ENCODE peak calls at places on chromosomes 2 and 18, in ten cellular contexts. P is mammary epithelial cell, J is endodermal cell, D is stomach, K is right atrium auricular region, F is cardiac muscle cell, L is heart left ventricle, A is lung, X is K562, H is upper lobe of right lung. S is an unnamed sample. For H3K27me3 and H3K36me3, the result is how much of the 10 kb centered on the place peaks cover.

GRCh38 chr18:33231474-33232317 is 208.8 kb downstream of the CCDC178 start:
- DNase-seq in P (peak), J (peak), D (peak), K (peak), F (peak), L (peak), A (peak), X (peak), H (peak), S (peak)

GRCh38 chr2:12169060-12169406 is 422.6 kb downstream of the LPIN1 start:
- DNase-seq in P (peak), J (no peak), D (no peak), K (no peak), F (peak), L (no peak), A (no peak), X (peak), H (no peak), S (peak)

GRCh38 chr2:72934683-72935610 is 17.6 kb downstream of the EMX1 start:
- DNase-seq in P (peak), J (peak), D (peak), K (no peak), F (peak), L (no peak), A (no peak), X (peak), H (peak), S (no peak)

GRCh38 chr2:165164201-165164600 is 39.6 kb downstream of the SCN3A start:
- DNase-seq in P (no peak), J (no peak), D (no peak), K (no peak), F (no peak), L (no peak), A (no peak), X (no peak), H (no peak), S (no peak)

GRCh38 chr2:133390151-133390550 is 178.1 kb downstream of the NCKAP5 start:
- DNase-seq in P (peak), J (no peak), D (no peak), K (no peak), F (no peak), L (no peak), A (no peak), X (no peak), H (no peak), S (peak)

GRCh38 chr2:215950009-215950408 is 63.3 kb downstream of the MREG start:
- DNase-seq in P (peak), J (no peak), D (no peak), K (no peak), F (peak), L (no peak), A (no peak), X (no peak), H (no peak), S (no peak)

GRCh38 chr2:10873790-10874437 is 37.8 kb upstream of the KCNF1 start:
- DNase-seq in P (no peak), J (peak), D (no peak), K (peak), F (no peak), L (peak), A (no peak), X (no peak), H (no peak), S (no peak)

GRCh38 chr2:18566145-18566544 is 5.7 kb upstream of the RDH14 start:
- DNase-seq in P (no peak), J (no peak), D (no peak), K (no peak), F (no peak), L (no peak), A (no peak), X (no peak), H (no peak), S (no peak)

GRCh38 chr2:111667542-111668273 is 216.3 kb downstream of the ANAPC1 start:
- DNase-seq in P (peak), J (peak), D (peak), K (peak), F (peak), L (peak), A (peak), X (no peak), H (no peak), S (no peak)

GRCh38 chr2:181574321-181574720 is 82.6 kb downstream of the CERKL start:
- DNase-seq in P (no peak), J (peak), D (no peak), K (no peak), F (no peak), L (no peak), A (no peak), X (no peak), H (no peak), S (no peak)

GRCh38 chr2:205696541-205697441 is 14.5 kb downstream of the NRP2 start:
- DNase-seq in P (no peak), J (peak), D (no peak), K (no peak), F (no peak), L (no peak), A (no peak), X (no peak), H (no peak), S (no peak)

GRCh38 chr18:68035709-68036522 is 519.4 kb upstream of the DSEL start:
- DNase-seq in P (no peak), J (no peak), D (no peak), K (no peak), F (no peak), L (peak), A (no peak), X (no peak), H (no peak), S (peak)

GRCh38 chr2:201698588-201699226 is at the start of gene MPP4:
- DNase-seq in P (peak), J (no peak), D (no peak), K (no peak), F (no peak), L (no peak), A (no peak), X (no peak), H (no peak), S (peak)

GRCh38 chr2:237896507-237896892 is 37.1 kb downstream of the RAMP1 start:
- DNase-seq in P (no peak), J (peak), D (no peak), K (no peak), F (no peak), L (no peak), A (no peak), X (no peak), H (no peak), S (no peak)

GRCh38 chr2:160042054-160042453 is 20.4 kb downstream of the PLA2R1 start:
- DNase-seq in P (no peak), J (no peak), D (no peak), K (no peak), F (no peak), L (no peak), A (no peak), X (no peak), H (no peak), S (no peak)

GRCh38 chr2:73979021-73979420 is 5.7 kb upstream of the TET3 start:
- DNase-seq in P (no peak), J (peak), D (no peak), K (no peak), F (no peak), L (no peak), A (no peak), X (no peak), H (no peak), S (no peak)

GRCh38 chr2:161090401-161090800 is 69.8 kb upstream of the TANK start:
- DNase-seq in P (no peak), J (no peak), D (peak), K (no peak), F (no peak), L (no peak), A (no peak), X (no peak), H (no peak), S (no peak)

GRCh38 chr2:8994386-8994785 is 9.1 kb downstream of the MBOAT2 start:
- DNase-seq in P (no peak), J (no peak), D (no peak), K (no peak), F (no peak), L (no peak), A (no peak), X (no peak), H (no peak), S (no peak)

GRCh38 chr2:45962522-45962921 is 311.0 kb downstream of the PRKCE start:
- DNase-seq in P (no peak), J (no peak), D (peak), K (peak), F (no peak), L (peak), A (peak), X (no peak), H (peak), S (peak)

GRCh38 chr2:148135705-148136104 is 114.8 kb downstream of the MBD5 start:
- DNase-seq in P (no peak), J (no peak), D (no peak), K (no peak), F (no peak), L (no peak), A (no peak), X (no peak), H (no peak), S (no peak)

GRCh38 chr2:159584796-159585195 is 31.6 kb downstream of the BAZ2B start:
- DNase-seq in P (no peak), J (no peak), D (no peak), K (no peak), F (no peak), L (no peak), A (no peak), X (no peak), H (no peak), S (no peak)

GRCh38 chr18:43236921-43237320 is 40.4 kb downstream of the SYT4 start:
- DNase-seq in P (peak), J (peak), D (no peak), K (no peak), F (no peak), L (no peak), A (no peak), X (no peak), H (no peak), S (no peak)

GRCh38 chr2:239271471-239272255 is 129.2 kb downstream of the HDAC4 start:
- DNase-seq in P (no peak), J (no peak), D (peak), K (no peak), F (no peak), L (no peak), A (no peak), X (no peak), H (no peak), S (peak)

GRCh38 chr2:34570266-34570872 is 971.3 kb upstream of the FAM98A start:
- DNase-seq in P (peak), J (peak), D (peak), K (no peak), F (peak), L (no peak), A (no peak), X (no peak), H (no peak), S (no peak)

GRCh38 chr18:58668211-58668610 is 3.1 kb upstream of the MALT1 start:
- DNase-seq in P (peak), J (no peak), D (no peak), K (no peak), F (no peak), L (no peak), A (no peak), X (no peak), H (no peak), S (no peak)

GRCh38 chr2:204012081-204012653 is 75.6 kb downstream of the ICOS start:
- DNase-seq in P (peak), J (no peak), D (peak), K (no peak), F (no peak), L (no peak), A (peak), X (no peak), H (no peak), S (no peak)

GRCh38 chr2:174560737-174561136 is 36.9 kb downstream of the WIPF1 start:
- DNase-seq in P (no peak), J (no peak), D (no peak), K (no peak), F (no peak), L (no peak), A (no peak), X (no peak), H (no peak), S (no peak)

GRCh38 chr2:219998099-219998498 is 370.7 kb downstream of the SLC4A3 start:
- DNase-seq in P (no peak), J (peak), D (no peak), K (no peak), F (no peak), L (no peak), A (no peak), X (no peak), H (no peak), S (no peak)

GRCh38 chr2:6832556-6832955 is 33.2 kb downstream of the CMPK2 start:
- DNase-seq in P (no peak), J (no peak), D (no peak), K (no peak), F (no peak), L (no peak), A (no peak), X (no peak), H (no peak), S (no peak)

GRCh38 chr2:117921520-117921919 is 92.3 kb downstream of the CCDC93 start:
- DNase-seq in P (no peak), J (no peak), D (no peak), K (no peak), F (no peak), L (no peak), A (no peak), X (no peak), H (no peak), S (no peak)

GRCh38 chr2:134502090-134502487 is 216.7 kb downstream of the TMEM163 start:
- DNase-seq in P (no peak), J (no peak), D (no peak), K (no peak), F (no peak), L (no peak), A (no peak), X (no peak), H (no peak), S (no peak)

GRCh38 chr18:9575558-9575957 is 38.8 kb downstream of the PPP4R1 start:
- DNase-seq in P (peak), J (peak), D (peak), K (peak), F (peak), L (peak), A (peak), X (peak), H (peak), S (peak)

DNA sequence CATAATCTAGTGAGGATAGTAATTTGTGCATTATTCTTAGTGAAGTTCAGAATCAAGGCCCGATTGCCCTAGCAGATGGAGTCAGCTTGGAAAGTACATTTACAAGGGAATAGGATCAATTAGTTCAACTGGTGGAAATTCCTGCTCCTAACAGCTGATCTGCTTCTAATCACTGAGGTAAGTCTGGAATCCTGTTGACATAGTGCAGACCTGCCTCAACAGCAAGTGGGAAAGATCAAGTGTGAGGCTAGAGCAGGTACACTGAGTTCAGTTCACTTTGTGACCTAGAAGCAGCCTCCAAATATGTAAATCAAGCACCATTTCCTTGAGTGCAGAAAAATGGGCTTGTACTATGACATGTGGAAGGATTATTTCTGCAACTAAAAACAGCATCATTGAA is 111.2 kb upstream of the NOSTRIN start:
- DNase-seq in P (no peak), J (no peak), D (peak), K (no peak), F (peak), L (no peak), A (no peak), X (no peak), H (no peak), S (no peak)
- H3K27me3 ChIP-seq in P (under half), J (under half), D (under half), K (under half), F (under half), L (under half), A (under half), X (under half), H (under half), S (under half)

DNA sequence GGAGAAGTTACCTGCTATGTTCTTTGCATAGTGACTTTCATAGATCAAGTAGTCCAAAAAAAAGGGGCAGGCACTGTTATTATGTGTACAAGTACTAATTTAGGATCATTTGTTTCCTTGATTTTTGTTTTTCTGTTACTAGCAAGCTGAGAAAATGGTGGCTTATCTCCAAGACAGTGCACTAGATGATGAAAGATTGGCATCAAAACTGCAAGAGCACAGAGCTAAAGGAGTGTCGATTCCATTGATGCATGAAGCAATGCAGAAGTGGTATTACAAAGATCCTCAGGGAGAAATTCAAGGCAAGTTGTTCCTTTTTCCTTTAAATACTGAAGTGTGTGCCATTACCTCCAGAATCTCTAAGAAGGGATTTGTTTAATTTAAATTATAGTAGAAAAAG is 19.6 kb upstream of the KCNJ13 start:
- DNase-seq in P (no peak), J (no peak), D (no peak), K (no peak), F (no peak), L (no peak), A (no peak), X (no peak), H (no peak), S (no peak)
- H3K36me3 ChIP-seq in P (under half), J (half or more), D (half or more), K (half or more), F (half or more), L (half or more), A (under half), X (half or more), H (half or more), S (under half)

GRCh38 chr2:30439879-30440278 is 7.2 kb upstream of the LCLAT1 start:
- DNase-seq in P (no peak), J (no peak), D (no peak), K (no peak), F (no peak), L (no peak), A (no peak), X (no peak), H (no peak), S (no peak)
- TF ChIP-seq CTCF in P (no peak), J (no peak), D (no peak), K (no peak), F (no peak), L (no peak), A (no peak), X (no peak), H (no peak), S (no peak)

GRCh38 chr18:26657618-26658581 is 109.5 kb upstream of the KCTD1 start:
- DNase-seq in P (no peak), J (no peak), D (no peak), K (no peak), F (no peak), L (no peak), A (no peak), X (no peak), H (no peak), S (no peak)
- H3K27me3 ChIP-seq in P (under half), J (half or more), D (under half), K (under half), F (under half), L (under half), A (under half), X (under half), H (under half), S (under half)

DNA sequence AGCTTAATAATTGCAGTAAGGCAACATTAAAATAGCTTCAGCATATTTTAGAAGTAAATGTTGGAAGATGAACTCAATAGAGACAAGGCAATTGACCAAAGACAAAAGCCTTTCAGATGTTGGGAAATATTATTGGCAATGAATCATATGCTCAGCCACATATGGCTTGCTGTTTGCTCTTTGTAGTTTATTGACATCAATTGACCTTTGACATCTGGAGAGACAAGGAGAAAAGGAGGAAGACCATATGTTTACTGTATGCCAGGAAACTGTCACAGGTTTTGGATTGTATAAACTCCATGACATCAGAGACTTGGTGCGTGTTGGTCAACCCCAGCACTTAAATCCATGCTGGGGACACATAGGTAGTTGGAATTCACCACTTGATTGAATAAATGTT is 60.6 kb upstream of the SLC16A14 start:
- DNase-seq in P (no peak), J (no peak), D (no peak), K (no peak), F (no peak), L (no peak), A (no peak), X (no peak), H (no peak), S (no peak)
- H3K36me3 ChIP-seq in P (under half), J (under half), D (under half), K (under half), F (under half), L (under half), A (under half), X (under half), H (under half), S (under half)

GRCh38 chr2:109721117-109721504 is 73.0 kb upstream of the RGPD5 start:
- DNase-seq in P (no peak), J (no peak), D (peak), K (peak), F (no peak), L (no peak), A (peak), X (no peak), H (peak), S (no peak)
- TF ChIP-seq CTCF in P (no peak), J (no peak), D (no peak), K (no peak), F (no peak), L (no peak), A (no peak), X (no peak), H (no peak), S (no peak)

GRCh38 chr2:127417406-127417805 is 821 bp upstream of the PROC start:
- DNase-seq in P (no peak), J (no peak), D (no peak), K (no peak), F (no peak), L (no peak), A (no peak), X (no peak), H (no peak), S (no peak)
- H3K27me3 ChIP-seq in P (under half), J (under half), D (under half), K (under half), F (under half), L (under half), A (under half), X (under half), H (under half), S (under half)

DNA sequence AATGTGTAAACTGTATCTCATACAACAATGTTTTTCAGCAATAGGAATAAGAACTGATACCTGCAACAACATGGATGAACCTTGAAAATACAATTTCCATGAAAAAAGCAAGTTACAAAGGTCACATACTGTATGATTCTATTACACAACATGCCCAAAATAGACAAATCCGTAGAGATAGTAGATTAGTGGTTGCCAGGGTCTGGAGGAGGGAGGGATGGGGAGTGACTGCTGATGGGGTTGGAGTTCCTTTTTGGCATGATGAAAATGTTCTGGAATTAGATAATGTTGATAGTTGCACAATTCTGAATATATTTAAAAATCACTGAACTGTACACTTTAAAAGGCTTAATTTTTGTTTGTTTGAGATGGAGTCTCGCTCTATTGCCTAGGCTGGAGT is 33.8 kb downstream of the UBXN4 start:
- DNase-seq in P (no peak), J (no peak), D (no peak), K (no peak), F (no peak), L (no peak), A (no peak), X (no peak), H (no peak), S (no peak)
- H3K36me3 ChIP-seq in P (under half), J (half or more), D (half or more), K (half or more), F (half or more), L (half or more), A (under half), X (half or more), H (half or more), S (under half)

DNA sequence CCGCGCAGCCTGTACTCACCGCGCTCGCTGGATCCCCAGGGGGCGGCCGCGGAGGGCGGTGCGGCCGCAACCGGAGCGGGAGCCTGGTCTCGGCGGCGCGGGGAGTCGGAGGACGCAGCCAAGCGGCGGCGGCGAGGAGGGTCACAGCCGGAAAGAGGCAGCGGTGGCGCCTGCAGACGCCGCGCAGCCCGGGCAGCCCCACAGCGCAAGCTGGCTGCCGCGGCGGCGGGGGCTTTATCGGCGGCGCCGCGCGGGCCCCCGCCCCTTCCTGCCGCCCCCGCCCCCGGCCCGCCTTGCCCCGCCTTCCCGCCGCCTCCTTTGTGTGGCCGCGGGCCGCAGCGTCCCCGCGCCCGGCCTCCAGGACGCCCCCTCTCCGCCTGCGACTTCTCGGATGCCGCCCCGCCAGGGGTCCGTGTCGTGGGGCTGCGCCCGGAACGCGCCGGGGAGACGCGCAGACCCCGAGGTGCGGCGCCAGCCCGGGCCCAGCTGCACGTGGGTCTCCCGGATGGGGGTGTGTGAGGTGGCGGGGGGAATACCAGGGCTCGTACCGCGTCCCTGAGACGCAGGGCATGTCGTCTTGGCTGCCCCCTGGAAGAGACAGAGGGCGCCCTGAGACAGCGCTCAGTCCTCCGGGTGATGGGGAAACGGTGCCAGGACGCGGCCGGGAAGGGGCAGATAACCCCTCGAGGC is at the start of gene SERPINE2:
- DNase-seq in P (peak), J (peak), D (no peak), K (peak), F (peak), L (peak), A (no peak), X (no peak), H (peak), S (no peak)
- TF ChIP-seq CTCF in P (no peak), J (peak), D (no peak), K (peak), F (peak), L (peak), A (no peak), X (no peak), H (no peak), S (peak)

S was measured in BJ.